ENCODE peak calls at places on chromosomes 3 and 15, in six cellular contexts. V is GM12878, D is astrocyte of the spinal cord, E is lower leg skin, U is lower lobe of right lung, F is dorsolateral prefrontal cortex. H is an unnamed sample.

GRCh38 chr15:70720228-70721016 is 42.9 kb downstream of the UACA start:
- DNase-seq in V (no peak), D (no peak), E (no peak), U (no peak), F (no peak), H (no peak)

GRCh38 chr15:55255714-55256113 is 33.9 kb downstream of the RAB27A start:
- DNase-seq in V (no peak), D (no peak), E (no peak), U (no peak), F (no peak), H (peak)

GRCh38 chr15:34708422-34708821 is 46.4 kb downstream of the GJD2 start:
- DNase-seq in V (no peak), D (peak), E (no peak), U (no peak), F (peak), H (peak)

GRCh38 chr3:67381667-67382272 is 272.6 kb downstream of the SUCLG2 start:
- DNase-seq in V (no peak), D (peak), E (no peak), U (no peak), F (no peak), H (peak)

GRCh38 chr3:149180057-149180573 is 41.5 kb downstream of the CP start:
- DNase-seq in V (no peak), D (peak), E (peak), U (peak), F (no peak), H (no peak)

GRCh38 chr15:28185148-28185895 is 86.2 kb upstream of the OCA2 start:
- DNase-seq in V (no peak), D (no peak), E (no peak), U (no peak), F (no peak), H (no peak)

GRCh38 chr3:194715022-194715800 is 29.5 kb downstream of the FAM43A start:
- DNase-seq in V (no peak), D (no peak), E (no peak), U (no peak), F (no peak), H (no peak)

GRCh38 chr3:123447749-123448502 is 964 bp downstream of the ADCY5 start:
- DNase-seq in V (no peak), D (no peak), E (no peak), U (no peak), F (no peak), H (no peak)

GRCh38 chr15:52171807-52172206 is 19.4 kb downstream of the GNB5 start:
- DNase-seq in V (no peak), D (no peak), E (no peak), U (no peak), F (no peak), H (no peak)

GRCh38 chr3:152557302-152557999 is 277.5 kb upstream of the P2RY1 start:
- DNase-seq in V (no peak), D (no peak), E (no peak), U (no peak), F (no peak), H (peak)

GRCh38 chr3:53042654-53043053 is 3.2 kb downstream of the SFMBT1 start:
- DNase-seq in V (no peak), D (no peak), E (no peak), U (no peak), F (no peak), H (no peak)

GRCh38 chr3:2511356-2511755 is 412.7 kb downstream of the CNTN4 start:
- DNase-seq in V (no peak), D (no peak), E (no peak), U (no peak), F (peak), H (no peak)

GRCh38 chr15:35182841-35183479 is 97.9 kb upstream of the NANOGP8 start:
- DNase-seq in V (peak), D (peak), E (no peak), U (no peak), F (peak), H (peak)

GRCh38 chr3:138786788-138787276 is 47.9 kb downstream of the PIK3CB start:
- DNase-seq in V (no peak), D (peak), E (no peak), U (no peak), F (no peak), H (peak)

GRCh38 chr3:107950413-107950812 is 140.4 kb downstream of the CD47 start:
- DNase-seq in V (no peak), D (no peak), E (no peak), U (no peak), F (no peak), H (no peak)

GRCh38 chr3:54514416-54514815 is 392.1 kb downstream of the CACNA2D3 start:
- DNase-seq in V (no peak), D (no peak), E (no peak), U (no peak), F (no peak), H (no peak)

GRCh38 chr3:98453827-98454226 is 9.2 kb upstream of the OR5K1 start:
- DNase-seq in V (no peak), D (no peak), E (no peak), U (no peak), F (no peak), H (no peak)

GRCh38 chr3:98460220-98460619 is 2.8 kb upstream of the OR5K1 start:
- DNase-seq in V (no peak), D (no peak), E (no peak), U (no peak), F (no peak), H (no peak)

GRCh38 chr3:98454929-98455328 is 8.1 kb upstream of the OR5K1 start:
- DNase-seq in V (no peak), D (no peak), E (no peak), U (no peak), F (no peak), H (no peak)

GRCh38 chr3:98462901-98463300 is at the start of gene OR5K1:
- DNase-seq in V (no peak), D (no peak), E (no peak), U (no peak), F (no peak), H (no peak)

GRCh38 chr3:98457543-98457942 is 5.5 kb upstream of the OR5K1 start:
- DNase-seq in V (no peak), D (no peak), E (no peak), U (no peak), F (no peak), H (no peak)
- TF ChIP-seq CTCF in V (no peak), D (no peak), E (no peak), U (no peak), F (no peak), H (no peak)

GRCh38 chr3:124850633-124851032 is 36.5 kb downstream of the ITGB5 start:
- DNase-seq in V (no peak), D (peak), E (no peak), U (no peak), F (no peak), H (no peak)
- H3K4me3 ChIP-seq in V (no peak), D (no peak), E (no peak), U (no peak), F (no peak), H (no peak)

DNA sequence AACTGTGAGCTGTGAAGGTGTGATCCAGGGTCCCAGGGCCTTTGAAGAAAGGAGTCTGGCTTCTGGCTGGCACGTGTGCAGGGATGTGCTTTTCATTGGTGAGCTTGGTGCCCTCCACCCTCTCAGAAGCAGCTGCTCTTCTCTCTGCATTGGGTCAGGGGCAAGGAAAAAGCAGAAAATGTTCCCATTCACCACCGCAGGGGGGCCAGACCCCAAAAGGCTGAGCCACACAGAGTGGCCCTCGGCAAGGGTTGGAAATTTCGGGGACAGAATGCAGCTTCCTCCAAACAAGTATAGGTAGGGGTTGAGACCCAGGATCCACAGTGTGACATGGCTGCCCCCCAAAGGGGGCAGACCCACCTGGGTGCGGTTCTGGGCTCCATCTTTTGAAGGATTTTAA is 2.5 kb downstream of the CSK start:
- DNase-seq in V (no peak), D (no peak), E (no peak), U (no peak), F (no peak), H (peak)
- TF ChIP-seq CTCF in V (no peak), D (no peak), E (no peak), U (no peak), F (no peak), H (peak)

GRCh38 chr15:92395176-92395521 is 1.5 kb downstream of the ST8SIA2 start:
- DNase-seq in V (no peak), D (no peak), E (no peak), U (no peak), F (no peak), H (no peak)
- H3K4me3 ChIP-seq in V (no peak), D (peak), E (no peak), U (no peak), F (peak), H (no peak)

GRCh38 chr15:46309914-46310313 is 675.1 kb downstream of the SQOR start:
- DNase-seq in V (no peak), D (no peak), E (no peak), U (no peak), F (no peak), H (peak)
- TF ChIP-seq CTCF in V (no peak), D (no peak), E (no peak), U (no peak), F (no peak), H (no peak)

DNA sequence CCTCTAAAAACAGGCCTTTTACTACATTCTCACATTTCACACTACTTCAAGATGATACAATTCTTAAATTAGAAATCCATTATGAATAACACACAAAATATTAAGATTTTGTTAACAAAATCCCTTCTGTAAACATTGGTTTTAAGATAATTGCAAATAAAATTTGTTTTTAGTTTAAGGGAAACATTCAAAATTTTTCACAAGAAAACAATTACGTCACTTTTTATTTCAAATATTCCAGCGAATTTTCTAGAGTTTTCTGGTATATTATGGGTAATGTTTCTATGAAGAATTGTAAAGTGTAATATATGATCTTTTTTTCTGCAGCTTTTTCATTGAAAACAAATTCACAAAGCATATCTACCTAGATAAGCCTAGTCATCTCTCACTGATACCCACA is 5.9 kb downstream of the ARPP21 start:
- DNase-seq in V (no peak), D (no peak), E (no peak), U (no peak), F (no peak), H (no peak)
- H3K4me3 ChIP-seq in V (no peak), D (no peak), E (no peak), U (no peak), F (peak), H (no peak)

DNA sequence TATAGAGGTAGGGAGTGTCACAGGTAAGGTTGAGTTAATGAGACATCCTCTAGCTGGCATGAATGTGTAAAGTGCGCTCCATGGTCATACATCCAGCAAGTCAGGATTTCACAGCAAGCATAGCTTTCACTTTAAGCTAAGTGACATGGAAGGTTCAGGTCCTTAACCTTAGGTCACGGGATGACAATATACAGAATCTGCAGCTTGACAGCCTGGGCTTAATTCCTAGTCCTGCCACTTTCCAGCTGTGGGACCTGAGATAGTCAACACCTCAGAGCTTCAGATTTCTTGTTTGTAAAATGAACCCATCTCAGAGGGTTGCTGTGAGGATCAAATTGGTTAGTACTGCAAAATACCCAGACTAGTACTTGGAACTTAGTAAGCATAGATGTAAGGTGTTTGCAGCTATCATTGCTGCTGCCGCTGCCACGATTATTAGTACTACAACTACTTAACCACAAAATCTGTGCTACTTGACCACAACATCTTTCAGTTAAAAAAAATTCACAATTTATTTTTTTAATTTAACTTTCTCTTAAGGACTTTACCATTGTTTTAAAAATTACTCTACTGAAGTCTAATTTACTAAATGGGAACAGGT is 890.1 kb upstream of the CFAP20DC start:
- DNase-seq in V (no peak), D (no peak), E (no peak), U (no peak), F (no peak), H (no peak)
- TF ChIP-seq CTCF in V (no peak), D (no peak), E (no peak), U (no peak), F (no peak), H (no peak)

DNA sequence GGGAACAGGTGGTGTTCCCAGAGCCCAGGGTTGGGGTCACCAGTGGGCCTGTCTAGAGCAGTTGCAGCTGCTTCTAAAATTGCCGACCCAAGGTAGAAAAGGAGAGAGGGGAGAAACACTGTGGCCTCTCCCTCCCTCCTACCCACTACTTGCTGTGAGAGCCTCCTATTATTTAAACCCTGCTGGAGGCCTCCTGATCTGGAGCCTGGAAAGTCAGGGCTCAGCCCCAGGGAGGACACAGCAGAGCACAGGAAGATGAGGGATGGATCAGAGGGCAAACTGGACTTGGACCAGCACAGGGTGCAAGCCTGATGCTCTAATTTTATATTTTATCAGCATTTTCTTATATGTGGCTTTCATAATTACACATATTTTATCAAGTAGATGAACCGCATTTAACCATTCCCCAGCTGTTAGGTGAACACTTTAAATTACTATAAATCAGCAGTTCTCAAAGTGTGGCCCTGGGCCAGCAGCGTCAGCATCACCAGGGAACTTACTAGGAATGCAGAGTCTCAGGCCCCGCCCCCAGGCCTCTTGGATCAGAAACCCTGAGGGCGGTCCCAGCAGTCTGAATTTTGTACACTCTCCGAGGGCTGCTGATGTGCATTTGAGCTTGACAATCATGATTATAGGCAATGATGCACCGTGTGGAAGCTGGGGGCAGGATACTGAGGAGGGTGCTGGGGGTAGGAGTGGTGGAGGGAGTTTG is 26.7 kb downstream of the SMAD3 start:
- DNase-seq in V (no peak), D (no peak), E (no peak), U (no peak), F (no peak), H (no peak)
- H3K4me3 ChIP-seq in V (no peak), D (no peak), E (no peak), U (no peak), F (no peak), H (no peak)

DNA sequence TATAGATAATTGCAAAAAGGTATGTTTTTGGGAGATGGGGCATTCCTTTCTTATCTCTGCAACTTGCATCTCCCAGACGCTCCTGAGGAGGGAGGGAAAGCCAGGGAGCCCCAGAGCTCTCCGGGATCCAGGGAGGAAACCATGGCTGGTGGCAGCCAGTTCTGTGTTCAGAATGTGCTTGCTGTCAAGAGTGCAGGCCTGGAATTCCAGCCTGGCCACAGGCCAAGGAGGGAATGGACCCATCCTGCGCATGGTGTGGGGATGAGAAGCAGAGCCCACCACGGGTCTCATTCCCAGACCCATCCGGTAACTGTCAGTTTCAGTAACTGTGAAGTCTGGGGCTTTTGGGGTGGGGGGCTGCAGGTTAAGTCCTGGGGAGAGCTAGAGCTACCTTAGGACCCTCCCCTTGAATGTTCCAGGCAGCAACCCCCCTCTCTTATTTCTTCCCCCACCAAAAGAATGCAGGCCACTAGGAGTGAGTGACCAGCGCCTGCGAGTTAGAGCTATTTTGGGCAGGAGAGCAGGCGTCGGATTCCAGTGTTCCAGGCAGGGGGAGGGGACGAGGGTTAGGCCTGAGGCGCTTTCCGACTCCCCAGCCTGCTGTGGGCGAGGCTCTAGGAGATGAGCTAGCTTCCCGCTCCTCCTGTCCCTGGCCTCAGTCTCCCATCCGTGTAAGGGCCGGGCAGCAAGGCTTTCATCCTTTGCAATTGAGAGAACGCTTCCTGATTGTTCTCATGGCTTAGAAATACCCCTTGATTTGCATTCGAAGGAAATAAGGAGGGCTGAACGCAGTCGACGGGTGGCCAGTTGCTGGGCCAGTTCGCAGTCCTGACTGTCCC is 811 bp upstream of the DAG1 start:
- DNase-seq in V (no peak), D (peak), E (peak), U (peak), F (peak), H (peak)
- TF ChIP-seq CTCF in V (no peak), D (no peak), E (no peak), U (no peak), F (no peak), H (no peak)

GRCh38 chr15:58933311-58934113 is at the start of gene SLTM:
- DNase-seq in V (peak), D (peak), E (peak), U (peak), F (peak), H (peak)
- H3K4me3 ChIP-seq in V (peak), D (peak), E (peak), U (peak), F (peak), H (peak)

H was measured in GM12865.